ENCODE peak calls at places on chromosome 13, in six cellular contexts. L, C, U, T, H and R are unnamed samples.

GRCh38 chr13:19586904-19587634 is 25.7 kb upstream of the TPTE2 start:
- DNase-seq in L (peak), C (peak), U (peak), T (no peak), H (peak), R (no peak)

GRCh38 chr13:44815507-44816074 is 173.7 kb downstream of the NUFIP1 start:
- DNase-seq in L (no peak), C (peak), U (peak), T (peak), H (no peak), R (peak)

GRCh38 chr13:86862137-86862536 is 809.0 kb upstream of the SLITRK5 start:
- DNase-seq in L (no peak), C (no peak), U (no peak), T (no peak), H (no peak), R (no peak)

GRCh38 chr13:44140146-44140545 is 233.5 kb upstream of the SERP2 start:
- DNase-seq in L (no peak), C (no peak), U (no peak), T (peak), H (no peak), R (no peak)

GRCh38 chr13:30725331-30726085 is 9.8 kb upstream of the ALOX5AP start:
- DNase-seq in L (no peak), C (no peak), U (peak), T (no peak), H (no peak), R (peak)

GRCh38 chr13:35787937-35788336 is 311.4 kb upstream of the MAB21L1 start:
- DNase-seq in L (no peak), C (peak), U (no peak), T (peak), H (no peak), R (no peak)

GRCh38 chr13:80462567-80462966 is 121.6 kb upstream of the SPRY2 start:
- DNase-seq in L (no peak), C (no peak), U (no peak), T (no peak), H (no peak), R (no peak)

GRCh38 chr13:24671367-24672117 is 8.7 kb upstream of the ATP12A start:
- DNase-seq in L (no peak), C (peak), U (peak), T (peak), H (no peak), R (peak)

GRCh38 chr13:30869491-30869890 is 36.6 kb upstream of the MEDAG start:
- DNase-seq in L (peak), C (peak), U (peak), T (no peak), H (no peak), R (no peak)

GRCh38 chr13:99086869-99087129 is 108.9 kb upstream of the DOCK9 start:
- DNase-seq in L (peak), C (no peak), U (no peak), T (no peak), H (peak), R (no peak)

GRCh38 chr13:39945226-39945625 is 289.8 kb downstream of the COG6 start:
- DNase-seq in L (no peak), C (no peak), U (no peak), T (no peak), H (no peak), R (no peak)

GRCh38 chr13:34030782-34031181 is 212.8 kb downstream of the RFC3 start:
- DNase-seq in L (no peak), C (no peak), U (no peak), T (no peak), H (no peak), R (no peak)

GRCh38 chr13:108020027-108020426 is 195.3 kb downstream of the LIG4 start:
- DNase-seq in L (no peak), C (no peak), U (no peak), T (no peak), H (no peak), R (no peak)

GRCh38 chr13:32391101-32391620 is 36.8 kb downstream of the N4BP2L1 start:
- DNase-seq in L (no peak), C (no peak), U (no peak), T (peak), H (no peak), R (no peak)

GRCh38 chr13:85405316-85405897 is 393.8 kb downstream of the SLITRK6 start:
- DNase-seq in L (no peak), C (no peak), U (no peak), T (no peak), H (no peak), R (no peak)

GRCh38 chr13:110486061-110486780 is 75.3 kb downstream of the RAB20 start:
- DNase-seq in L (no peak), C (no peak), U (peak), T (peak), H (no peak), R (no peak)

GRCh38 chr13:64767054-64767453 is 2463.1 kb downstream of the PCDH9 start:
- DNase-seq in L (no peak), C (no peak), U (no peak), T (no peak), H (no peak), R (no peak)

GRCh38 chr13:111850458-111850857 is 216.5 kb upstream of the SOX1 start:
- DNase-seq in L (no peak), C (no peak), U (no peak), T (no peak), H (no peak), R (no peak)

GRCh38 chr13:48125794-48126228 is 30.9 kb upstream of the MED4 start:
- DNase-seq in L (no peak), C (peak), U (peak), T (no peak), H (no peak), R (peak)

GRCh38 chr13:76856141-76856571 is 30.0 kb downstream of the KCTD12 start:
- DNase-seq in L (no peak), C (peak), U (peak), T (no peak), H (no peak), R (peak)

GRCh38 chr13:20801704-20802103 is 27.9 kb upstream of the EEF1AKMT1 start:
- DNase-seq in L (no peak), C (no peak), U (no peak), T (no peak), H (no peak), R (no peak)

GRCh38 chr13:39417131-39417530 is 185.9 kb downstream of the LHFPL6 start:
- DNase-seq in L (no peak), C (peak), U (peak), T (peak), H (peak), R (no peak)

GRCh38 chr13:33740134-33740538 is 77.8 kb upstream of the RFC3 start:
- DNase-seq in L (no peak), C (peak), U (peak), T (no peak), H (no peak), R (peak)

GRCh38 chr13:50787316-50788195 is 55.9 kb downstream of the DLEU7 start:
- DNase-seq in L (no peak), C (no peak), U (no peak), T (no peak), H (no peak), R (no peak)

GRCh38 chr13:78182813-78183212 is 264.2 kb upstream of the EDNRB start:
- DNase-seq in L (no peak), C (no peak), U (no peak), T (no peak), H (no peak), R (no peak)

GRCh38 chr13:48892311-48892710 is 83.4 kb upstream of the FNDC3A start:
- DNase-seq in L (no peak), C (peak), U (peak), T (no peak), H (no peak), R (peak)

GRCh38 chr13:38398810-38399493 is 49.3 kb downstream of the UFM1 start:
- DNase-seq in L (no peak), C (peak), U (no peak), T (no peak), H (no peak), R (no peak)

GRCh38 chr13:23828086-23828485 is 61.1 kb downstream of the MIPEP start:
- DNase-seq in L (no peak), C (no peak), U (no peak), T (no peak), H (no peak), R (no peak)

GRCh38 chr13:76764429-76764828 is 121.8 kb downstream of the KCTD12 start:
- DNase-seq in L (peak), C (peak), U (peak), T (no peak), H (peak), R (no peak)

GRCh38 chr13:95106562-95106961 is 194.7 kb downstream of the ABCC4 start:
- DNase-seq in L (no peak), C (peak), U (no peak), T (no peak), H (no peak), R (no peak)

GRCh38 chr13:30895773-30896172 is 10.3 kb upstream of the MEDAG start:
- DNase-seq in L (peak), C (peak), U (peak), T (peak), H (no peak), R (no peak)

GRCh38 chr13:36815069-36815468 is 4.0 kb upstream of the RFXAP start:
- DNase-seq in L (no peak), C (no peak), U (no peak), T (no peak), H (no peak), R (no peak)

GRCh38 chr13:36297259-36297599 is 385 bp downstream of the CCDC169 start:
- DNase-seq in L (no peak), C (peak), U (peak), T (no peak), H (no peak), R (no peak)

GRCh38 chr13:33139186-33139585 is 123.0 kb downstream of the KL start:
- DNase-seq in L (peak), C (no peak), U (no peak), T (no peak), H (peak), R (no peak)

GRCh38 chr13:30629527-30629926 is 11.8 kb downstream of the USPL1 start:
- DNase-seq in L (no peak), C (no peak), U (no peak), T (no peak), H (no peak), R (no peak)

GRCh38 chr13:20609145-20609544 is 42.2 kb downstream of the IFT88 start:
- DNase-seq in L (no peak), C (peak), U (peak), T (no peak), H (no peak), R (peak)

DNA sequence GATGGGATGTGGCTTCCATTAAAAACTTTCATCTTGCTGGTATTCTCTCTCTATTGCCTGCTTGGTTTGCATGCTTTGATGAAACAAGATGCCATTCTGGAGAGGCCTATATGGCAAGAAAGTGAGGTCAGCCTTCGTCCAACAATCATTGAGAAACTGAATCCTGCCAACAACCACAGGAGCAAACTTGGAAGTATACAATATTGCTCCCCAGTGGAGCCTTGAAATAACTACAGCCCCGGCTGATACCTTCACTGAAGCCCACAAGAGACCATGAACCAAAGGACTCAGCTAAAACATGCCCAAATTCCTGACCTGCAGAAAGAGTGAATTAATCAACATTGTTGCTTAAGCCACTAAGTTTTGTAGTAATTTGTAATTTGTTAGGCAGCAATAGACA is 82.5 kb upstream of the FGF14 start:
- DNase-seq in L (no peak), C (no peak), U (peak), T (peak), H (no peak), R (no peak)
- TF ChIP-seq CTCF in L (no peak), C (no peak), U (no peak), T (peak), H (peak), R (peak)

GRCh38 chr13:29438772-29439171 is 156.7 kb downstream of the SLC7A1 start:
- DNase-seq in L (no peak), C (peak), U (no peak), T (no peak), H (no peak), R (no peak)

GRCh38 chr13:29436291-29436690 is 159.2 kb downstream of the SLC7A1 start:
- DNase-seq in L (no peak), C (peak), U (peak), T (no peak), H (no peak), R (peak)

GRCh38 chr13:29434217-29434940 is 161.1 kb downstream of the SLC7A1 start:
- DNase-seq in L (no peak), C (no peak), U (no peak), T (no peak), H (no peak), R (no peak)

GRCh38 chr13:29436721-29437250 is 158.7 kb downstream of the SLC7A1 start:
- DNase-seq in L (no peak), C (no peak), U (no peak), T (no peak), H (no peak), R (no peak)

DNA sequence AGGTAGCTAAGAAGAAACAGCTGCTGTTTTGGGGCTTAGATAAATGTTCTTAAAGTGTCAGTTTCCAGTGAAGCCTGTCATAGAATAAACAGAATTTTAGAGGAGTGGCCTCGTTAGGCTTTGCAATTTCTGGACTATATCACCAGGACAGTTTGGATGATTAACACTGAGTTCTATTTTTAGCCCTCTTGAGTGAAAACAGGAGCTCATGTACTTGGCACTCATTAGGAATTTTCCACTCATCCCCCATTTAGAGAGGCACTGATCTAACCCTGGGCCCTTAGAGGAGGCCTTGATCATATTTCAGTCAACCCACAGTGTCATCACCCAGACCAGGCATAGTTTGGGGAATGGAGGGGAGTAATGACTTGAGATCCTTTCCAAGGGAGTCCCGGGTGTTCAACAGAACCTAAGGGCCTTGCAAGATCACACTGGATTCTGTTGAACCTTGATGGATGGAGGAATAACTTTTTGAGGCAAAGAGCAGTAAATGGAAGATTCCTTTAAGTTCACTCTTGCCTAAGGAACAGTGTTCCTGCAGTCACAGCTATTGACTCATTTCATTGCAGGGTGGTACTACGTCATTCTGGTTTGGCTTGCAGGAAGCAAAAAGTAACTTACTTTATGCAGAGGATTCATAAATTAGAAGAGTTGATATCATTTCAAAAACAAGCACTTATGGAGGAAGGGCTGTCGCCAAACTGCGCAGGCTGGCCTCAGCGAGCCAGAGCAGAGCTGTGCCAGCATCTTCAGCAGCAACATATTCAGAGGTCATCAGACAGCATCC is 160.2 kb downstream of the SLC7A1 start:
- DNase-seq in L (no peak), C (peak), U (peak), T (no peak), H (no peak), R (peak)
- H3K4me3 ChIP-seq in L (peak), C (no peak), U (no peak), T (no peak), H (no peak), R (no peak)

GRCh38 chr13:93248627-93249047 is 22.0 kb downstream of the GPC6 start:
- DNase-seq in L (no peak), C (peak), U (peak), T (peak), H (no peak), R (peak)
- TF ChIP-seq CTCF in L (no peak), C (peak), U (peak), T (peak), H (peak), R (peak)

DNA sequence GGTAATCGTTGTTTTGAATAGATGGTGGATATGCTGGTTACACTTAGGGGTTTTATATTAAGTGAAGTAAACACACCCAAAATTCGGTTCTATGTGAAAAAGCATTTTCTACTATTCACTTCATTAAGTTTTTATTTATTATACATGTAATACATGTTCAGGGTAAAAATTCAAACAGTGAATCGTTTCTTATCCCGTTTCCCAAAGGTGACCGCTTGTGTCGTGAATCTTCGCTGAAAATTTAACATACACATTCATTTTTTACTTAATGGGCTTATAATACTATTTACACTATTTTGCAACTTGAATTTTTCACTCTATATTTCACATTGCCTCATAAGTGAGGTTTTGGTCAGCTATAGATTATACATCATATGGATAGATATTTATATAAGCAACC is 24.5 kb downstream of the IPO5 start:
- DNase-seq in L (no peak), C (no peak), U (peak), T (no peak), H (no peak), R (no peak)
- H3K4me3 ChIP-seq in L (peak), C (peak), U (peak), T (peak), H (no peak), R (peak)

DNA sequence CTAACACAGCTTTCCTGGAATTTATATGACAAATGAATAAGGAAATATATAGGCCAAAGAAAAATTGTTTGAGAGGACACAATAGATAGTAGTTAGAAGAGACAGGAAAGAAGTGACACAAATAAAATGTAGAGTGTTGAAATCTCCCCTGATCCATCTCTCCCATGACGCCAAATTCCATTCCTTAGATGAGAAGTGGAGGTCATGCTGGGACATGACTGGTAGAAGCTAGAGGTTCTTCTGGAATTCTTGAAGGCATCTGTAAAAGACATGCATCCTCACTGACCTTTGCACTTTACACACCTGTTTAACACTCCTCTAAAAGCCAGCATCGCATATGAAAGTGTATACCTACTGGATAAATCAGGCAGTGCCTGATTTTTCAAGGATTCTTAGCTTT is 67.8 kb downstream of the DGKH start:
- DNase-seq in L (no peak), C (peak), U (no peak), T (no peak), H (no peak), R (no peak)
- TF ChIP-seq CTCF in L (no peak), C (no peak), U (no peak), T (no peak), H (no peak), R (no peak)

GRCh38 chr13:113407531-113408393 is 43.8 kb upstream of the GRTP1 start:
- DNase-seq in L (peak), C (no peak), U (no peak), T (peak), H (peak), R (no peak)
- H3K4me3 ChIP-seq in L (peak), C (no peak), U (no peak), T (no peak), H (no peak), R (no peak)

GRCh38 chr13:46380242-46380641 is 6.8 kb downstream of the RUBCNL start:
- DNase-seq in L (no peak), C (no peak), U (no peak), T (no peak), H (no peak), R (no peak)
- TF ChIP-seq CTCF in L (no peak), C (no peak), U (no peak), T (no peak), H (no peak), R (no peak)

GRCh38 chr13:105825071-105825470 is 710.4 kb downstream of the EFNB2 start:
- DNase-seq in L (no peak), C (no peak), U (no peak), T (no peak), H (no peak), R (no peak)

GRCh38 chr13:105821337-105821736 is 714.1 kb downstream of the EFNB2 start:
- DNase-seq in L (no peak), C (no peak), U (no peak), T (no peak), H (no peak), R (no peak)

GRCh38 chr13:105827074-105827473 is 708.4 kb downstream of the EFNB2 start:
- DNase-seq in L (no peak), C (no peak), U (no peak), T (no peak), H (no peak), R (no peak)
- H3K4me3 ChIP-seq in L (no peak), C (no peak), U (no peak), T (no peak), H (no peak), R (no peak)

DNA sequence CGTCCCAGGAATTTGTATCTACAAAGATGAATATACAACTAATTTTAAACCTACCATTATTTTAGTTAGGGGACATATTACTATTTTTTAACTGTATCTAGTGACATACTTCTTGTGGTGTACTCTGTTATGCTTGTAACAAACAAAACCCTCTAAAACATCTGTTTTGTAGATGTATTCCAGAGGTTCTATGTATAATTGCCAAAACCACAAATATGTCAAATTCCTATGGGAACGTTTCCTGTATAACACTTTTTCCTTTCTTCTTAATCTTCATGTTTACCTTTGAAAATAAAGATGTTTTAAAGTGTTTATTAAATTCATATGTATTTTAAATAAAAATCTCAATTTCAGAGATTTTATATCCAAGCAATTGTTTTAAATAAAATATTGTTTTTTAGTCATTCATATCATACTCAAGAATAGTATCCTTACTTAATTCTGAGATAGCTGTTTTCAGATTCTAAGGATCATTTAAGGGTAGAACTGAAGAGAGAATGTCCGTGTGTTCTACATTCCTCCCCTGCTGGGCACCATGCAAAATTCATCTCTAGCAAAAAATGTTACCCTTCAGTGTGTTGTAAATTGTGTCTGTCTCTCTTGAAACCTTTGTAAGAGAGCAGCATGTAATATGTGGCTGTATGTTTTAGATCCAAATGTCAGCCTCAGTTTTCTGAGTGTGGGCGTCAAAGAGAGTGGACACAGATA is 1327.7 kb downstream of the EFNB2 start:
- DNase-seq in L (no peak), C (peak), U (no peak), T (no peak), H (no peak), R (no peak)
- TF ChIP-seq CTCF in L (no peak), C (peak), U (peak), T (no peak), H (no peak), R (peak)